ENCODE peak calls at places on chromosomes 5 and 9, in four cellular contexts. P, J, S and Z are unnamed samples.

GRCh38 chr9:125631391-125632085 is 75.5 kb downstream of the MAPKAP1 start:
- DNase-seq in P (no peak), J (peak), S (peak), Z (no peak)

GRCh38 chr9:125146247-125146646 is 2.9 kb upstream of the SCAI start:
- DNase-seq in P (no peak), J (peak), S (peak), Z (no peak)

GRCh38 chr5:115758356-115758755 is 58.1 kb downstream of the CDO1 start:
- DNase-seq in P (no peak), J (no peak), S (no peak), Z (no peak)

GRCh38 chr9:38067611-38067891 is 1.5 kb downstream of the SHB start:
- DNase-seq in P (no peak), J (no peak), S (no peak), Z (peak)

GRCh38 chr9:72022846-72023245 is 37.6 kb downstream of the C9orf57 start:
- DNase-seq in P (no peak), J (peak), S (peak), Z (no peak)

GRCh38 chr5:138032028-138032571 is 779 bp downstream of the FAM13B start:
- DNase-seq in P (no peak), J (peak), S (no peak), Z (peak)

GRCh38 chr9:129665008-129665771 is at the start of gene PRRX2:
- DNase-seq in P (peak), J (peak), S (peak), Z (no peak)

GRCh38 chr5:5277118-5277517 is 137.0 kb downstream of the ADAMTS16 start:
- DNase-seq in P (no peak), J (no peak), S (no peak), Z (no peak)

GRCh38 chr5:115246361-115246991 is 16.2 kb downstream of the PGGT1B start:
- DNase-seq in P (peak), J (peak), S (peak), Z (no peak)

GRCh38 chr5:86684222-86684621 is 66.5 kb downstream of the COX7C start:
- DNase-seq in P (no peak), J (no peak), S (peak), Z (no peak)

GRCh38 chr9:84393266-84393905 is 52.8 kb upstream of the SLC28A3 start:
- DNase-seq in P (no peak), J (no peak), S (no peak), Z (no peak)

GRCh38 chr9:93501406-93501805 is 48.0 kb upstream of the FAM120AOS start:
- DNase-seq in P (no peak), J (no peak), S (peak), Z (no peak)

GRCh38 chr5:97118623-97119022 is 23.8 kb downstream of the LIX1 start:
- DNase-seq in P (no peak), J (no peak), S (no peak), Z (no peak)

GRCh38 chr9:117377046-117377445 is 37.8 kb downstream of the ASTN2 start:
- DNase-seq in P (no peak), J (no peak), S (no peak), Z (peak)

GRCh38 chr5:178460598-178461425 is 129.4 kb downstream of the COL23A1 start:
- DNase-seq in P (peak), J (peak), S (peak), Z (peak)

GRCh38 chr9:93085676-93086075 is 10.3 kb upstream of the CARD19 start:
- DNase-seq in P (no peak), J (no peak), S (no peak), Z (no peak)

GRCh38 chr9:94785211-94786169 is 59.0 kb downstream of the AOPEP start:
- DNase-seq in P (no peak), J (no peak), S (no peak), Z (no peak)

GRCh38 chr5:128121679-128122078 is 38.1 kb downstream of the SLC12A2 start:
- DNase-seq in P (no peak), J (no peak), S (no peak), Z (no peak)

GRCh38 chr5:180563994-180564393 is 27.3 kb downstream of the SCGB3A1 start:
- DNase-seq in P (no peak), J (no peak), S (no peak), Z (no peak)

GRCh38 chr9:136003356-136004218 is 42.4 kb upstream of the UBAC1 start:
- DNase-seq in P (no peak), J (no peak), S (no peak), Z (no peak)

GRCh38 chr5:116810937-116811336 is 236.3 kb upstream of the SEMA6A start:
- DNase-seq in P (peak), J (no peak), S (no peak), Z (no peak)

GRCh38 chr9:123073991-123074422 is 40.5 kb downstream of the GPR21 start:
- DNase-seq in P (no peak), J (peak), S (peak), Z (no peak)

GRCh38 chr9:130265431-130266235 is at the start of gene HMCN2:
- DNase-seq in P (peak), J (no peak), S (peak), Z (peak)

GRCh38 chr9:133155156-133155555 is 8.6 kb downstream of the GBGT1 start:
- DNase-seq in P (no peak), J (no peak), S (no peak), Z (peak)

GRCh38 chr5:95718203-95718602 is 12.9 kb upstream of the RHOBTB3 start:
- DNase-seq in P (no peak), J (no peak), S (peak), Z (no peak)

GRCh38 chr5:68054625-68055024 is 160.9 kb upstream of the PIK3R1 start:
- DNase-seq in P (no peak), J (no peak), S (no peak), Z (no peak)

GRCh38 chr5:17966636-17967402 is 332.6 kb downstream of the TAF11L14 start:
- DNase-seq in P (no peak), J (no peak), S (no peak), Z (no peak)

GRCh38 chr9:79165006-79165405 is 406.8 kb upstream of the TLE4 start:
- DNase-seq in P (no peak), J (peak), S (peak), Z (no peak)

GRCh38 chr9:15764131-15764530 is 211.3 kb downstream of the CCDC171 start:
- DNase-seq in P (no peak), J (no peak), S (no peak), Z (no peak)

GRCh38 chr5:5572010-5572982 is 149.8 kb downstream of the ICE1 start:
- DNase-seq in P (no peak), J (no peak), S (no peak), Z (peak)

GRCh38 chr9:135130266-135130976 is 43.0 kb downstream of the OLFM1 start:
- DNase-seq in P (no peak), J (no peak), S (no peak), Z (no peak)

GRCh38 chr9:123967323-123967722 is 37.4 kb upstream of the DENND1A start:
- DNase-seq in P (no peak), J (no peak), S (no peak), Z (no peak)

GRCh38 chr9:110427497-110428104 is 89.9 kb upstream of the TXNDC8 start:
- DNase-seq in P (peak), J (peak), S (peak), Z (peak)

GRCh38 chr9:21317956-21318923 is 13.1 kb upstream of the IFNA5 start:
- DNase-seq in P (peak), J (peak), S (peak), Z (no peak)

GRCh38 chr9:91948423-91949292 is 1.4 kb downstream of the ROR2 start:
- DNase-seq in P (peak), J (peak), S (peak), Z (peak)

GRCh38 chr5:148972958-148973357 is 89.9 kb downstream of the SH3TC2 start:
- DNase-seq in P (no peak), J (peak), S (peak), Z (no peak)

GRCh38 chr9:20437466-20437865 is 184.8 kb downstream of the MLLT3 start:
- DNase-seq in P (no peak), J (peak), S (peak), Z (no peak)

GRCh38 chr5:147427784-147428401 is 82.0 kb downstream of the DPYSL3 start:
- DNase-seq in P (no peak), J (peak), S (no peak), Z (no peak)

GRCh38 chr9:77772641-77773040 is 124.5 kb upstream of the GNA14 start:
- DNase-seq in P (no peak), J (no peak), S (peak), Z (no peak)

GRCh38 chr5:172769598-172770373 is 1.2 kb downstream of the DUSP1 start:
- DNase-seq in P (no peak), J (peak), S (peak), Z (no peak)

GRCh38 chr5:172769324-172769597 is 1.7 kb downstream of the DUSP1 start:
- DNase-seq in P (no peak), J (no peak), S (no peak), Z (no peak)

GRCh38 chr5:172771439-172772111 is 580 bp upstream of the DUSP1 start:
- DNase-seq in P (no peak), J (no peak), S (no peak), Z (no peak)

GRCh38 chr5:172770675-172771438 is at the start of gene DUSP1:
- DNase-seq in P (peak), J (peak), S (peak), Z (peak)

GRCh38 chr5:172770374-172770674 is 671 bp downstream of the DUSP1 start:
- DNase-seq in P (no peak), J (no peak), S (no peak), Z (no peak)
- H2BK5ac ChIP-seq in P (peak), J (peak), S (peak), Z (no peak)

GRCh38 chr5:168290902-168291280 is 554 bp upstream of the WWC1 start:
- DNase-seq in P (no peak), J (no peak), S (no peak), Z (no peak)
- H2BK5ac ChIP-seq in P (no peak), J (no peak), S (no peak), Z (no peak)

GRCh38 chr5:145162641-145163040 is 672.5 kb downstream of the PRELID2 start:
- DNase-seq in P (no peak), J (no peak), S (no peak), Z (no peak)

GRCh38 chr5:145158654-145159199 is 676.4 kb downstream of the PRELID2 start:
- DNase-seq in P (no peak), J (no peak), S (peak), Z (no peak)

GRCh38 chr5:145157841-145158240 is 677.3 kb downstream of the PRELID2 start:
- DNase-seq in P (no peak), J (peak), S (no peak), Z (no peak)

GRCh38 chr5:145161384-145161783 is 673.8 kb downstream of the PRELID2 start:
- DNase-seq in P (peak), J (no peak), S (no peak), Z (no peak)

GRCh38 chr5:145160679-145161078 is 674.5 kb downstream of the PRELID2 start:
- DNase-seq in P (no peak), J (no peak), S (no peak), Z (no peak)
- H2BK5ac ChIP-seq in P (no peak), J (no peak), S (no peak), Z (no peak)

DNA sequence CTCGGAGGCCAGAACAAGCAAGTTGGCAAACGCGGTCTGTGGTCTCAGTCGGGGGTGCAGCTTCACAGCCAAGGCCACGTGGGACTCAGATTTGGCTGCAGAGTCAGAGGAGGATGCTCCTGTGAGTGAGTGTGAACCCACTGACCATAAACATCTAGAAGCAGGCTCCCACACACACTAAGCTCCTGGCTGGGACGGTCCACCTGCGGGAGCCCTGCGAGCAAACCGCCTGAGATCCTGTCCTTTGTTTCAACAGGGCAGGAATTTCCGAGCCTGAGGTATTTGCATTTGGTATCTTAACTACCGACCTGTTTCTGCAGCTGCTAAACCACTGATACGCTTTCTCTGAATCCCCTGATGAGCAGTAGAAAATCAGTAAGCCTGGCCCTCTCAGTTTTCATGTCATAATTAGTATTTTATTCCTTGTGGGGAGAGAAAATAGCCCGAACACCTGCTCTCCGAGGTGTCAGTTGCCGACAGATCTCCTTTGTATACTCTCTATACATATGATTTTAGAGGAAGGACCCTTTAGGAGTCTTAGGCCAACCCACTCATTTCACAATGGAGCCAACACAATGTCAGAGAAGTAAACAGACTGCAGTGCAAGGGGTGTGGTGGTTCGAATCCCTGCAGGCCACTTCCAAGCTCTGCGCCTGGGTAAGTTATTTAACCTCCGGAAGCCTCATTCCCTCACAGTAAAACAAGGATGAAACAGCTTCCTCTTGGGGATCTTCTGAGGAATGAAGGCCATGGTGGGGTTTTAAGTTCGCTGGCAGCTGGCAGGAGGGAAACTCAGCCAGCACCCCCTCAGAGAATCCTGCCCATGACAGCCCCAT is 41.0 kb upstream of the PWWP2A start:
- DNase-seq in P (no peak), J (peak), S (no peak), Z (peak)
- H2BK5ac ChIP-seq in P (no peak), J (no peak), S (no peak), Z (peak)

GRCh38 chr5:177107159-177107558 is 20.4 kb downstream of the FGFR4 start:
- DNase-seq in P (no peak), J (no peak), S (no peak), Z (no peak)

GRCh38 chr5:177109810-177110209 is 23.1 kb downstream of the FGFR4 start:
- DNase-seq in P (no peak), J (no peak), S (no peak), Z (no peak)

GRCh38 chr5:177112589-177113220 is 20.9 kb upstream of the NSD1 start:
- DNase-seq in P (no peak), J (no peak), S (no peak), Z (no peak)

GRCh38 chr5:177113566-177114424 is 19.8 kb upstream of the NSD1 start:
- DNase-seq in P (peak), J (peak), S (peak), Z (peak)

DNA sequence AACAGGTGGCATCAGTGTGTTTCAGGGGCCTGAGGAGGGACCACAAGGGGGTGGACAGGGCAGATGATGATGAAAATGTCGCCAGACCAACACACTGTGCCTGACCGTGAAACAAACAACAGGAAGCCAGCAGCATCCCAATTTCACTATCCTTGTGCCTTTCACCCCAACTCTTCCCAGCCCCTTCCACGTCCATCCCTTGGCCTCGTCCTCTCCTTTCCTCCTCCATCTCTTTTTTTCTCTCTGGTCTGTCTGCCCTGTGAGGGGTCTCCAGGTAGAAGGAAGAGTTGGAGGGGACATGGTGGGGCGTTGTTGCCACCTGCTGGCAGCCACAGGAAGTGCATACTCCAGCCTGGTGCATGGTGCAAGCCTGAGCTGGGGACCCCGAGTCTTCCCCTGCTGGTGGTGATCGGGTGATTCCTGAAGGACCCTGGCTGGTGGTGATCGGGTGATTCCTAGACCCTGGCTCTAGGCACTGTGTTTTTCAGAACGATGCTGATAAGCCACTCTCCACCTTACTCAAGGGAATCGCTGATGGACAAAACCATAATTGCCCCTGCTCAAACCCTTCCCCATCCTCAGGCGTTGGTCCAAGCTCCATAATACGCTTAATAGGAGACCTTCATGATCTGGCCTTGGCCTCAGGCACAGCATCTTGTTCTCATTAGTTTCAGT is 21.7 kb upstream of the NSD1 start:
- DNase-seq in P (peak), J (peak), S (peak), Z (peak)
- H2BK5ac ChIP-seq in P (no peak), J (no peak), S (no peak), Z (no peak)

DNA sequence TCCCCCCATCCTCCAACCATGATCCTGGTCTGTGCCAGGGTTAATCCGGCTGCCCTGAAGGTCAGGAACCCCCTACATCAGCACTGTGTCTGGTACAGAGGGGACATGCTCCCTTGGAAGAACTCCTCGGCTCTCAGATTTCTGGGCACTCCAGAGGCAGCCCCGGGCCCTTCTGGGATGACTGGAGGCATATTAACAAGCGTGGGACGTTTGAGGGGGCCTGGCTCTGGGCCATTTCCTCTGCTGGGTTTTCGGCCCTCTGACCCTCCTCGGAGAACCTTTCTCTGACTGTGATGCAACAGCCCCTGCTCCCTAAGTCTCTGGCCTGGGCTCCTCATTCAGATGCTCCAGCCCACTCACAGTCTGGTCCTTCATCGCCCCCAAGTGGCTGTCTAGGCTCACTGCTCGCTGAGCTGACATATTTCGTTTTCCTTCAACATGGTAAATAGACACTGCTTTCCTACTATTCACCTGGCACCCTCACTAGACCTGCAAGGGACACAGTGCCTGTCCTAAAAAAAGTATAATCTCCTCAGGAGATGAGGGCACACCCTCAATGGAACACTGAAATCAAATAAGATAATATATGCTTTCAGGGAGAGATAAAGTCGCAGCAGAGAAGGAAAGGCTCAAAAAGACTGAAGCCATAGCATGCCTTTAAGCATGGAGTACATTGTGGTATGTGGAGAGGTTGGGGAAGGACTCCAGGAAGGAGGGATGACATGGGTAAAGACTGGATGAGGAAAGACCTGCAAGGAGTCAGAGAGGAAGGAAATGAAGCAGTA is 404.7 kb upstream of the TRPC7 start:
- DNase-seq in P (peak), J (peak), S (peak), Z (peak)
- H2BK5ac ChIP-seq in P (no peak), J (no peak), S (no peak), Z (no peak)

GRCh38 chr9:99103909-99104458 is 929 bp upstream of the TGFBR1 start:
- DNase-seq in P (no peak), J (peak), S (peak), Z (no peak)

GRCh38 chr9:99106044-99106375 is 1.1 kb downstream of the TGFBR1 start:
- DNase-seq in P (no peak), J (no peak), S (no peak), Z (no peak)

GRCh38 chr9:99105152-99106043 is 485 bp downstream of the TGFBR1 start:
- DNase-seq in P (peak), J (peak), S (peak), Z (peak)

GRCh38 chr9:99103505-99103904 is 1.4 kb upstream of the TGFBR1 start:
- DNase-seq in P (no peak), J (peak), S (peak), Z (peak)

GRCh38 chr9:99104459-99105151 is at the start of gene TGFBR1:
- DNase-seq in P (peak), J (peak), S (peak), Z (peak)
- H2BK5ac ChIP-seq in P (peak), J (peak), S (peak), Z (no peak)

GRCh38 chr5:1095302-1096016 is 16.4 kb downstream of the SLC12A7 start:
- DNase-seq in P (no peak), J (no peak), S (no peak), Z (no peak)

GRCh38 chr5:1093361-1093760 is 18.5 kb downstream of the SLC12A7 start:
- DNase-seq in P (no peak), J (no peak), S (no peak), Z (no peak)

GRCh38 chr5:1092122-1092521 is 19.7 kb downstream of the SLC12A7 start:
- DNase-seq in P (no peak), J (no peak), S (no peak), Z (no peak)

GRCh38 chr5:1096792-1097191 is 15.1 kb downstream of the SLC12A7 start:
- DNase-seq in P (no peak), J (no peak), S (no peak), Z (no peak)

GRCh38 chr5:1094670-1095190 is 17.1 kb downstream of the SLC12A7 start:
- DNase-seq in P (no peak), J (no peak), S (no peak), Z (no peak)
- H2BK5ac ChIP-seq in P (no peak), J (no peak), S (no peak), Z (no peak)